ENCODE peak calls at places on chromosomes 2 and 18, in nine cellular contexts. P, C, W, R, M, B, U, X and S are unnamed samples.

GRCh38 chr18:46350598-46351172 is 246.5 kb downstream of the HAUS1 start:
- DNase-seq in P (no peak), C (no peak), W (no peak), R (no peak), M (no peak), B (no peak), U (no peak), X (no peak), S (no peak)

GRCh38 chr2:118738524-118739308 is 108.7 kb downstream of the EN1 start:
- DNase-seq in P (peak; percentile 15), C (peak; percentile 59), W (peak; percentile 58), R (peak; percentile 44), M (no peak), B (no peak), U (peak; percentile 97), X (peak; percentile 100), S (peak; percentile 93)

GRCh38 chr2:63576546-63576945 is 11.7 kb downstream of the WDPCP start:
- DNase-seq in P (no peak), C (no peak), W (no peak), R (no peak), M (no peak), B (no peak), U (no peak), X (no peak), S (no peak)

GRCh38 chr2:37436324-37436723 is 91.9 kb downstream of the QPCT start:
- DNase-seq in P (no peak), C (no peak), W (no peak), R (no peak), M (no peak), B (no peak), U (no peak), X (peak; percentile 10), S (no peak)

GRCh38 chr2:19623488-19623887 is 265.1 kb upstream of the OSR1 start:
- DNase-seq in P (no peak), C (no peak), W (no peak), R (no peak), M (no peak), B (no peak), U (peak; percentile 82), X (peak; percentile 83), S (peak; percentile 90)

GRCh38 chr2:25238920-25239319 is 70.5 kb upstream of the POMC start:
- DNase-seq in P (no peak), C (no peak), W (no peak), R (no peak), M (no peak), B (no peak), U (no peak), X (no peak), S (no peak)

GRCh38 chr2:18180031-18180610 is 301.7 kb downstream of the KCNS3 start:
- DNase-seq in P (no peak), C (no peak), W (no peak), R (no peak), M (no peak), B (no peak), U (no peak), X (no peak), S (no peak)

GRCh38 chr18:21853020-21853419 is 112.4 kb downstream of the MIB1 start:
- DNase-seq in P (no peak), C (peak; percentile 29), W (no peak), R (no peak), M (peak; percentile 90), B (peak; percentile 67), U (peak; percentile 62), X (no peak), S (no peak)

GRCh38 chr2:1690056-1690775 is 54.1 kb downstream of the PXDN start:
- DNase-seq in P (no peak), C (no peak), W (no peak), R (no peak), M (no peak), B (no peak), U (no peak), X (no peak), S (no peak)

GRCh38 chr18:70004698-70005097 is 57.0 kb upstream of the CD226 start:
- DNase-seq in P (no peak), C (no peak), W (no peak), R (no peak), M (no peak), B (no peak), U (peak; percentile 9), X (no peak), S (no peak)

GRCh38 chr2:215825709-215826108 is 187.6 kb downstream of the MREG start:
- DNase-seq in P (no peak), C (no peak), W (no peak), R (no peak), M (no peak), B (no peak), U (no peak), X (peak; percentile 75), S (no peak)

GRCh38 chr2:240245184-240245583 is 104.7 kb upstream of the OTOS start:
- DNase-seq in P (no peak), C (no peak), W (no peak), R (no peak), M (no peak), B (no peak), U (no peak), X (no peak), S (no peak)

GRCh38 chr18:7568426-7568825 is 1.3 kb downstream of the PTPRM start:
- DNase-seq in P (no peak), C (peak; percentile 74), W (no peak), R (peak; percentile 68), M (no peak), B (no peak), U (peak; percentile 17), X (peak; percentile 54), S (no peak)

GRCh38 chr2:64853894-64854293 is 135.3 kb upstream of the SLC1A4 start:
- DNase-seq in P (no peak), C (no peak), W (no peak), R (no peak), M (no peak), B (no peak), U (no peak), X (no peak), S (no peak)

GRCh38 chr2:9385841-9386240 is 37.5 kb downstream of the ITGB1BP1 start:
- DNase-seq in P (no peak), C (peak; percentile 39), W (no peak), R (no peak), M (no peak), B (no peak), U (no peak), X (no peak), S (no peak)

GRCh38 chr2:120199837-120200499 is 23.2 kb downstream of the TMEM185B start:
- DNase-seq in P (no peak), C (no peak), W (no peak), R (no peak), M (no peak), B (no peak), U (no peak), X (no peak), S (no peak)

GRCh38 chr18:23063502-23063901 is 71.8 kb upstream of the CABLES1 start:
- DNase-seq in P (no peak), C (no peak), W (no peak), R (no peak), M (no peak), B (no peak), U (no peak), X (no peak), S (no peak)

GRCh38 chr2:43798300-43798699 is 24.5 kb downstream of the DYNC2LI1 start:
- DNase-seq in P (no peak), C (peak; percentile 12), W (peak; percentile 28), R (no peak), M (no peak), B (no peak), U (no peak), X (peak; percentile 14), S (no peak)

GRCh38 chr2:144379891-144380311 is 140.0 kb downstream of the ZEB2 start:
- DNase-seq in P (no peak), C (no peak), W (no peak), R (no peak), M (no peak), B (no peak), U (peak; percentile 61), X (no peak), S (no peak)

DNA sequence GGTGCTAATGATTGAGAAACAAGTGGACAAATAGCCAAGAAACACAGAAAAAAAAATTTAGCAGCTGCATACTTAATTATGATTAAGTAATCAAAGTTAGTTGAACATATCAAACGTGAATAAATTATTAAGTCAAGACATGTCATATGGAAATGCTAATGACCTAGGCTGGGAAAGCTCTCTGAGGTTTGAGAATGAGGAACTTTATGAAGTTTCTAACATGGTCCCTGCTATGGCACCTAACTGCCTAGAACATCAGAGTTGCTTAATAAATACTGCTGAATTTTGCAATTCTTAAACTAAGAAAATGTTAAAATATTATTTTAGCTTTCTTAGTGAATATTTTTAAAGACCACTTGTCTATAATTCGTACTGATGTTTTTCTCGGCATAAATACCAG is 99.8 kb downstream of the AFF3 start:
- DNase-seq in P (no peak), C (no peak), W (no peak), R (no peak), M (no peak), B (no peak), U (no peak), X (no peak), S (no peak)
- H3K79me2 ChIP-seq in P (no peaks in the 10 kb centered on the region), C (no peaks in the 10 kb centered on the region), W (no peaks in the 10 kb centered on the region), R (no peaks in the 10 kb centered on the region), M (no peaks in the 10 kb centered on the region), B (no peaks in the 10 kb centered on the region), U (no peaks in the 10 kb centered on the region), X (no peaks in the 10 kb centered on the region), S (no peaks in the 10 kb centered on the region)

GRCh38 chr2:26412091-26412673 is 10.5 kb downstream of the DRC1 start:
- DNase-seq in P (peak; percentile 38), C (no peak), W (peak; percentile 79), R (no peak), M (peak; percentile 82), B (peak; percentile 37), U (peak; percentile 21), X (no peak), S (no peak)
- H3K4me2 ChIP-seq in P (peak overlapping the region; percentile 18), C (no peak overlapping the region), W (peak overlapping the region; percentile 79), R (no peak overlapping the region), M (peak overlapping the region; percentile 89), B (peak overlapping the region; percentile 71), U (peak overlapping the region; percentile 44), X (no peak overlapping the region), S (no peak overlapping the region)

DNA sequence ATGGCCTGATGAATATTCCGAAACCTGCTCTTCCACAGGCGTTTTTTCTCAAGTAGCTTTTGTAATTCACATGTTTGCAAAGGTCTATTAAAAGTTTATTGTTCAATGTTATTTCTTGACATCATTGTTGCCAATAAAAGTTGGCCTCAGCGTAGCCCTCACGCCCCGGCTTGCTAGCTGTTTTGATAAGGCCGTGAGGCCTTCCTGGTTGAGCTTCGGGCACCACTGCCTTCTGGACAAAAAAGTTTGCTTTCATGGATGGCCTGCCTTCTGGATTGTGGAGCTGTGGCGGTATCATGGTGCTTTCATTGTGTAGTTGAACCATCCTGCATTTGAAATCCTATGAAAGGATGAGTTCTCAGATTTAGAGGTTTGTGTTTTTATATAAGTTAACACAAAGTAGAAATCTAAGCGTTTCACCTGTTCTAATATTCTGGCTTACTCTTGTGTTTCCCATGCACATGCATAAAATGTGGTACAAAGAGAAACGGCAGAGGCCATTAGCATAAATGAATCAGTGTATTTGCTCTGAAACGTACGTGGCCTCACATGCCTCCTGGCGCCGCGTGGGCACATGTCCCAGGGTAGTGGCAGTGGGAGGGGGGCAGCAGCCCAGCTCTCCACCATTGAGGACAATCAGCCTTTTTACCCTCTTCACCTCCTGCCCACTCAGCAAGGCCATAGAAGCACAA is 134.5 kb downstream of the NCK2 start:
- DNase-seq in P (no peak), C (no peak), W (no peak), R (no peak), M (no peak), B (no peak), U (no peak), X (no peak), S (no peak)
- H3K79me2 ChIP-seq in P (no peaks in the 10 kb centered on the region), C (peaks cover 7% of the 10 kb centered on the region), W (no peaks in the 10 kb centered on the region), R (peaks cover 6% of the 10 kb centered on the region), M (peaks cover 100% of the 10 kb centered on the region), B (no peaks in the 10 kb centered on the region), U (no peaks in the 10 kb centered on the region), X (peaks cover 5% of the 10 kb centered on the region), S (peaks cover 69% of the 10 kb centered on the region)

GRCh38 chr18:49560277-49561126 is 1.4 kb upstream of the LIPG start:
- DNase-seq in P (no peak), C (peak; percentile 52), W (no peak), R (peak; percentile 47), M (no peak), B (no peak), U (no peak), X (peak; percentile 34), S (peak; percentile 43)
- H3K4me2 ChIP-seq in P (peak overlapping the region; percentile 97), C (peak overlapping the region; percentile 88), W (no peak overlapping the region), R (peak overlapping the region; percentile 85), M (no peak overlapping the region), B (no peak overlapping the region), U (peak overlapping the region; percentile 59), X (peak overlapping the region; percentile 74), S (peak overlapping the region; percentile 89)